ENCODE peak calls at places on chromosome 21, in four cellular contexts. K, P, S and W are unnamed samples.

GRCh38 chr21:35036521-35037383 is 12.3 kb downstream of the RUNX1 start:
- DNase-seq in S (no peak), K (no peak), P (no peak), W (no peak)

GRCh38 chr21:16522512-16522911 is 792.7 kb downstream of the USP25 start:
- DNase-seq in K (no peak), P (no peak), S (no peak), W (no peak)

GRCh38 chr21:45592208-45592619 is 50.0 kb upstream of the SLC19A1 start:
- DNase-seq in P (peak), K (peak), S (peak), W (no peak)

GRCh38 chr21:28378026-28378425 is 614.7 kb downstream of the LTN1 start:
- DNase-seq in P (no peak), S (no peak), K (no peak), W (no peak)

GRCh38 chr21:43302769-43303168 is 124.2 kb downstream of the SIK1 start:
- DNase-seq in S (no peak), P (no peak), K (no peak), W (no peak)

GRCh38 chr21:44459712-44460440 is 4.6 kb downstream of the LRRC3 start:
- DNase-seq in S (no peak), K (peak), P (no peak), W (no peak)

GRCh38 chr21:35529141-35529863 is 480.2 kb upstream of the RUNX1 start:
- DNase-seq in P (no peak), K (no peak), S (no peak), W (no peak)

GRCh38 chr21:43703068-43703880 is 15.7 kb upstream of the PDXK start:
- DNase-seq in K (no peak), S (peak), P (no peak), W (peak)

GRCh38 chr21:44871576-44872265 is 1.8 kb downstream of the PTTG1IP start:
- DNase-seq in S (peak), P (peak), K (peak), W (no peak)

GRCh38 chr21:43343992-43344886 is 82.7 kb downstream of the SIK1 start:
- DNase-seq in P (no peak), S (peak), K (no peak), W (no peak)

GRCh38 chr21:25107708-25108107 is 499.6 kb downstream of the MRPL39 start:
- DNase-seq in K (no peak), S (no peak), P (no peak), W (no peak)

GRCh38 chr21:29940993-29941392 is 1.2 kb upstream of the GRIK1 start:
- DNase-seq in S (no peak), K (no peak), P (no peak), W (no peak)

GRCh38 chr21:43727571-43728466 is 8.9 kb downstream of the PDXK start:
- DNase-seq in K (no peak), S (peak), P (no peak), W (no peak)

GRCh38 chr21:36757246-36757645 is 58.3 kb downstream of the SIM2 start:
- DNase-seq in K (no peak), P (no peak), S (no peak), W (no peak)

GRCh38 chr21:46229133-46229922 is 754 bp upstream of the LSS start:
- DNase-seq in K (peak), S (peak), P (no peak), W (peak)

GRCh38 chr21:42320791-42321190 is 5.6 kb upstream of the TFF3 start:
- DNase-seq in K (no peak), S (no peak), P (no peak), W (no peak)

GRCh38 chr21:45318556-45319341 is 31.1 kb upstream of the POFUT2 start:
- DNase-seq in K (peak), S (peak), P (no peak), W (no peak)

GRCh38 chr21:28798798-28799197 is 193.9 kb downstream of the LTN1 start:
- DNase-seq in P (no peak), S (no peak), K (no peak), W (no peak)

GRCh38 chr21:43940329-43940653 is 71.8 kb upstream of the TRAPPC10 start:
- DNase-seq in K (no peak), S (no peak), P (no peak), W (no peak)

GRCh38 chr21:18275740-18276139 is 31.1 kb downstream of the CHODL start:
- DNase-seq in K (no peak), P (no peak), S (no peak), W (no peak)

GRCh38 chr21:39456665-39457064 is 4.9 kb downstream of the SH3BGR start:
- DNase-seq in S (no peak), P (no peak), K (no peak), W (no peak)

GRCh38 chr21:27110956-27111355 is 144.1 kb upstream of the ADAMTS5 start:
- DNase-seq in P (no peak), K (no peak), S (no peak), W (no peak)

GRCh38 chr21:18041012-18041411 is 203.6 kb upstream of the CHODL start:
- DNase-seq in K (no peak), S (no peak), P (no peak), W (no peak)

GRCh38 chr21:28538987-28539622 is 453.6 kb downstream of the LTN1 start:
- DNase-seq in P (no peak), K (no peak), S (no peak), W (no peak)

GRCh38 chr21:15062566-15062965 is 2.2 kb downstream of the NRIP1 start:
- DNase-seq in K (no peak), S (no peak), P (no peak), W (no peak)
- H3K27ac ChIP-seq in K (no peak), S (no peak), P (no peak), W (no peak)

GRCh38 chr21:41236361-41236973 is 68.5 kb downstream of the BACE2 start:
- DNase-seq in P (no peak), S (no peak), K (no peak), W (no peak)
- H3K27ac ChIP-seq in P (no peak), S (no peak), K (no peak), W (no peak)

GRCh38 chr21:38086580-38086979 is 170.2 kb upstream of the KCNJ15 start:
- DNase-seq in S (no peak), K (no peak), P (no peak), W (no peak)
- H3K27ac ChIP-seq in S (no peak), K (no peak), P (no peak), W (no peak)

GRCh38 chr21:33974513-33975468 is 59.2 kb upstream of the ATP5PO start:
- DNase-seq in P (no peak), S (no peak), K (no peak), W (peak)
- H3K27ac ChIP-seq in P (peak), S (no peak), K (no peak), W (no peak)

GRCh38 chr21:34018185-34018584 is 55.2 kb upstream of the MRPS6 start:
- DNase-seq in K (no peak), S (no peak), P (no peak), W (no peak)

GRCh38 chr21:34019402-34019801 is 54.0 kb upstream of the MRPS6 start:
- DNase-seq in S (no peak), P (no peak), K (no peak), W (no peak)

GRCh38 chr21:34020005-34020847 is 53.2 kb upstream of the MRPS6 start:
- DNase-seq in S (no peak), P (no peak), K (no peak), W (no peak)

GRCh38 chr21:34018910-34019309 is 54.5 kb upstream of the MRPS6 start:
- DNase-seq in P (no peak), S (no peak), K (no peak), W (no peak)

GRCh38 chr21:34017127-34017961 is 56.0 kb upstream of the MRPS6 start:
- DNase-seq in P (no peak), S (no peak), K (no peak), W (no peak)
- H3K27ac ChIP-seq in P (no peak), S (no peak), K (no peak), W (no peak)